ENCODE peak calls at places on chromosomes 5 and 9, in eight cellular contexts. M is CD4-positive, alpha-beta T cell; R is IMR-90; Q is esophagus muscularis mucosa; G is testis; X is Peyer's patch; S is heart left ventricle; F is HCT116. Y is an unnamed sample.

GRCh38 chr5:56323505-56323904 is 90.4 kb upstream of the ANKRD55 start:
- DNase-seq in R (peak; percentile 76), F (no peak), M (peak; percentile 11), S (no peak), X (no peak), G (peak; percentile 54), Q (no peak), Y (no peak)

GRCh38 chr9:115766495-115766894 is 387.1 kb upstream of the PAPPA start:
- DNase-seq in G (no peak), R (no peak), X (no peak), F (no peak), M (no peak), S (no peak), Q (no peak), Y (no peak)

GRCh38 chr5:137325721-137326120 is 173.4 kb downstream of the SPOCK1 start:
- DNase-seq in X (no peak), G (no peak), R (no peak), S (no peak), Q (no peak), M (no peak), F (no peak), Y (no peak)

GRCh38 chr5:72470817-72471216 is 36.4 kb downstream of the ZNF366 start:
- DNase-seq in M (no peak), G (no peak), F (no peak), X (no peak), R (peak; percentile 48), S (no peak), Q (no peak), Y (no peak)

GRCh38 chr5:117623042-117623815 is 1048.6 kb upstream of the SEMA6A start:
- DNase-seq in S (no peak), F (no peak), R (peak; percentile 10), Q (no peak), G (peak; percentile 14), X (no peak), M (no peak), Y (peak; percentile 16)

GRCh38 chr9:135388530-135388929 is 91.1 kb upstream of the PPP1R26 start:
- DNase-seq in G (no peak), M (no peak), R (no peak), S (no peak), F (no peak), Q (no peak), X (no peak), Y (no peak)

GRCh38 chr5:12177225-12177624 is 273.0 kb upstream of the CTNND2 start:
- DNase-seq in Q (no peak), S (no peak), G (no peak), X (no peak), F (no peak), R (no peak), M (no peak), Y (no peak)

GRCh38 chr5:174489920-174490597 is 234.3 kb upstream of the MSX2 start:
- DNase-seq in M (no peak), R (no peak), Q (no peak), G (no peak), X (no peak), F (no peak), S (no peak), Y (no peak)

GRCh38 chr9:114462791-114463190 is 42.5 kb downstream of the WHRN start:
- DNase-seq in M (no peak), X (no peak), S (no peak), F (no peak), G (no peak), Q (no peak), R (no peak), Y (no peak)

GRCh38 chr5:159873680-159874079 is 42.6 kb upstream of the ADRA1B start:
- DNase-seq in R (no peak), Q (no peak), F (no peak), G (no peak), X (no peak), M (no peak), S (no peak), Y (no peak)

GRCh38 chr5:80777347-80778287 is 122.8 kb upstream of the DHFR start:
- DNase-seq in S (no peak), X (no peak), M (no peak), R (no peak), G (no peak), Q (no peak), F (no peak), Y (no peak)

GRCh38 chr9:76438841-76439588 is 20.0 kb upstream of the GCNT1 start:
- DNase-seq in X (no peak), R (no peak), G (no peak), Q (no peak), M (no peak), F (no peak), S (no peak), Y (no peak)

GRCh38 chr9:121823451-121824169 is 172.2 kb downstream of the DAB2IP start:
- DNase-seq in X (no peak), M (no peak), F (no peak), R (no peak), G (no peak), Q (no peak), S (no peak), Y (no peak)

GRCh38 chr5:138468966-138469539 is 3.8 kb downstream of the EGR1 start:
- DNase-seq in M (no peak), G (no peak), X (no peak), S (no peak), R (peak; percentile 82), Q (no peak), F (peak; percentile 78), Y (no peak)

GRCh38 chr5:57102905-57103255 is 71.0 kb upstream of the GPBP1 start:
- DNase-seq in G (no peak), M (no peak), R (no peak), X (no peak), Q (no peak), S (no peak), F (no peak), Y (no peak)

GRCh38 chr5:138932171-138932810 is 57.2 kb upstream of the LRRTM2 start:
- DNase-seq in X (no peak), S (no peak), R (no peak), G (no peak), M (no peak), Q (no peak), F (no peak), Y (no peak)

GRCh38 chr5:65961644-65962043 is 35.3 kb downstream of the ERBIN start:
- DNase-seq in R (peak; percentile 79), G (no peak), M (no peak), S (no peak), F (no peak), X (no peak), Q (no peak), Y (no peak)

GRCh38 chr5:83570916-83571315 is 99.4 kb downstream of the VCAN start:
- DNase-seq in X (no peak), F (no peak), Q (no peak), S (no peak), G (no peak), M (no peak), R (peak; percentile 54), Y (no peak)

GRCh38 chr9:6171667-6172066 is 43.9 kb upstream of the IL33 start:
- DNase-seq in S (no peak), M (no peak), X (no peak), R (no peak), F (no peak), G (no peak), Q (no peak), Y (no peak)

GRCh38 chr9:116008278-116008677 is 145.3 kb upstream of the PAPPA start:
- DNase-seq in G (no peak), F (peak; percentile 70), S (no peak), X (no peak), Q (no peak), M (no peak), R (peak; percentile 52), Y (no peak)

GRCh38 chr9:116267021-116267420 is 113.4 kb downstream of the PAPPA start:
- DNase-seq in G (no peak), X (no peak), M (no peak), F (no peak), R (peak; percentile 83), Q (no peak), S (no peak), Y (no peak)

GRCh38 chr5:43680286-43680685 is 77.3 kb downstream of the NNT start:
- DNase-seq in M (no peak), R (no peak), X (no peak), G (no peak), S (no peak), Q (no peak), F (no peak), Y (no peak)
- TF ChIP-seq CTCF in M (no peak), R (no peak), X (no peak), G (no peak), S (no peak), Q (no peak), F (no peak), Y (no peak)

DNA sequence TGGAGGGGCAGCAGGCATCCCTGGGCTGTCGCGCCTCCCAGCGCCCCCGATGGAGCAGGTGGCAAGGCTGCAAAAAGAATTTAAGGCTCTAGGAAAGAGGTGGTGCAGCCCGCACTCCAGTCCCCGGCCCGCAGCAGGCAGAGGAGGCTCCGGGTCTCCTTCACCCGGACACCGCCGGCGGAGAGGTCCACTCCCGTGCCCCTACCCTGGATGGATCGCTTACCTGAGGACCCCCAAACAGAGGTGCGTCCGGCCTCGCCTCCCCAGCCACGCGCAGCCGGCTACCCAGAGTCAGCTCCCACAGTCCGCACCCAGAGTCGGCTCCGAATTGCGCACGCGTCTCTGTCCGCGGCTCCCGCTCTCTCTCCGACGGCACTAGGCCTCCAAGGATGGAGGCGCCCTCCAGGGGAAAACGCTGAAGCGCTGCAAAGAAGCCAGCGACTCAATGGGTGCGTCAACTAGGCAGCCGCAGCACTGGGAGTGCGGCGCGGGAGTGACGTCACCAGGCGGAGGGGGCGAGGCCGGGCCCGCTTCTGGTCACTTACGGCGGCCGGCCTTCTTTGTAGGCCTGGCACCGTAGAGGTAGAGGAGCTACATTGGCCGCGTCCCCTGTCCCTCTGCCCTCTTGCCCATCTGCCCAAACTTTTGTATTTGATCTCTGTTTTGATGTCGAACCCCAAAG is at the start of gene ELP1:
- DNase-seq in S (peak; percentile 96), Q (peak; percentile 98), X (peak; percentile 89), M (peak; percentile 91), F (peak; percentile 86), G (peak; percentile 95), R (peak; percentile 94), Y (peak; percentile 97)
- TF ChIP-seq CTCF in S (peak; percentile 10), Q (no peak), X (peak; percentile 19), M (peak; percentile 39), F (no peak), G (peak; percentile 20), R (peak; percentile 48), Y (no peak)

GRCh38 chr9:113446323-113446740 is 17.2 kb upstream of the RGS3 start:
- DNase-seq in Q (no peak), X (no peak), F (peak; percentile 31), R (peak; percentile 55), G (peak; percentile 41), S (no peak), M (no peak), Y (no peak)
- TF ChIP-seq CTCF in Q (peak; percentile 67), X (peak; percentile 78), F (peak; percentile 67), R (peak; percentile 73), G (peak; percentile 51), S (peak; percentile 64), M (peak; percentile 95), Y (peak; percentile 76)

GRCh38 chr5:129696636-129697035 is 51.3 kb upstream of the MINAR2 start:
- DNase-seq in S (no peak), M (no peak), F (no peak), G (no peak), Q (no peak), X (no peak), R (no peak), Y (no peak)

DNA sequence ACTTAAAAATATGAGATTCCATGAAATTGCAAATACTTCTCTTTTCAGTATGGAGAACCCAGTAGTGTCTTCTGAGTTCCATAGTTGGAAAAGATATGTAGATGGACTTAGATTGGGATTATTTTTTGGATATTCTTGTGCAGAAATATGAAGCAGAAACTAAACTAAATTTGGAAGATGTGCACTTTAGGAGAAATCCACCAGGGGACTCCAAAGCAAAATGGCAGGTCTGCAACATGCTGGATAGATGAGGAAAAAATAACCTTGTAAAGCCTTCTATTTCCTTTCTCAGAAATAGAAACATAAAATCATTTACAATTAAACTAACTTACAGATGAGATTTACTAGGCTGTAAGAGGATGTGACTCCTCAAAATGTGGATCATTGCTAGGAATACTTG is 49.2 kb upstream of the MINAR2 start:
- DNase-seq in G (no peak), S (no peak), X (no peak), M (no peak), Q (no peak), F (no peak), R (no peak), Y (no peak)
- TF ChIP-seq CTCF in G (no peak), S (no peak), X (no peak), M (no peak), Q (no peak), F (peak; percentile 39), R (no peak), Y (peak; percentile 31)